ENCODE peak calls at places on chromosomes 16 and 17, in five cellular contexts. B, V, G, U and Q are unnamed samples.

GRCh38 chr17:8741771-8742170 is 2.9 kb downstream of the CCDC42 start:
- DNase-seq in G (no peak), B (no peak), V (no peak), U (no peak), Q (no peak)

GRCh38 chr16:24681793-24682192 is 47.7 kb upstream of the TNRC6A start:
- DNase-seq in B (no peak), U (no peak), V (no peak), G (no peak), Q (peak; percentile 25)

GRCh38 chr16:49622084-49622390 is 233.9 kb downstream of the ZNF423 start:
- DNase-seq in G (no peak), B (no peak), V (no peak), U (no peak), Q (no peak)

GRCh38 chr17:34442387-34443111 is 79.5 kb upstream of the CCL1 start:
- DNase-seq in V (no peak), B (no peak), U (no peak), G (no peak), Q (no peak)

GRCh38 chr16:49834496-49835009 is 21.4 kb downstream of the ZNF423 start:
- DNase-seq in G (peak; percentile 79), V (no peak), U (no peak), B (peak; percentile 87), Q (no peak)

GRCh38 chr17:73393962-73394361 is 82.2 kb upstream of the CDC42EP4 start:
- DNase-seq in V (no peak), G (peak; percentile 45), U (no peak), B (peak; percentile 29), Q (no peak)

GRCh38 chr16:55470533-55471371 is 8.2 kb upstream of the MMP2 start:
- DNase-seq in B (no peak), G (no peak), U (no peak), V (no peak), Q (peak; percentile 86)

GRCh38 chr16:23683487-23683886 is 4.8 kb downstream of the PLK1 start:
- DNase-seq in G (no peak), B (no peak), U (no peak), V (no peak), Q (no peak)

GRCh38 chr16:86461037-86461436 is 49.3 kb upstream of the FOXF1 start:
- DNase-seq in B (no peak), G (no peak), U (no peak), V (no peak), Q (no peak)

GRCh38 chr16:30473231-30474061 is 904 bp downstream of the ITGAL start:
- DNase-seq in G (no peak), U (no peak), B (no peak), V (no peak), Q (no peak)

GRCh38 chr17:75832652-75833400 is 11.4 kb downstream of the UNC13D start:
- DNase-seq in G (peak; percentile 85), B (no peak), V (no peak), U (no peak), Q (no peak)

GRCh38 chr16:59067207-59067606 is 333.1 kb upstream of the GOT2 start:
- DNase-seq in U (no peak), V (no peak), G (no peak), B (no peak), Q (no peak)

GRCh38 chr16:70804153-70804728 is 3.3 kb upstream of the VAC14 start:
- DNase-seq in G (no peak), B (no peak), V (peak; percentile 92), U (no peak), Q (no peak)

GRCh38 chr17:76547642-76548202 is 7.9 kb downstream of the PRCD start:
- DNase-seq in V (no peak), G (no peak), B (no peak), U (no peak), Q (no peak)

GRCh38 chr16:81940781-81941560 is 70.3 kb downstream of the SDR42E1 start:
- DNase-seq in V (peak; percentile 82), B (peak; percentile 50), G (peak; percentile 52), U (no peak), Q (peak; percentile 64)

GRCh38 chr16:70730944-70731343 is 45.1 kb upstream of the MTSS2 start:
- DNase-seq in B (no peak), U (no peak), G (no peak), V (no peak), Q (no peak)

GRCh38 chr16:83806036-83806435 is 1.7 kb upstream of the HSBP1 start:
- DNase-seq in V (no peak), G (no peak), U (no peak), B (no peak), Q (no peak)

GRCh38 chr16:24977673-24978065 is 37.5 kb downstream of the ARHGAP17 start:
- DNase-seq in B (no peak), U (no peak), G (peak; percentile 38), V (peak; percentile 73), Q (no peak)

GRCh38 chr16:4315185-4316102 is at the start of gene GLIS2:
- DNase-seq in U (peak; percentile 39), V (peak; percentile 73), G (peak; percentile 89), B (peak; percentile 95), Q (no peak)

GRCh38 chr16:2692948-2693651 is 10.8 kb downstream of the KCTD5 start:
- DNase-seq in U (no peak), G (peak; percentile 63), V (peak; percentile 65), B (no peak), Q (no peak)

GRCh38 chr17:81303385-81303784 is 8.3 kb upstream of the SLC38A10 start:
- DNase-seq in U (no peak), G (no peak), B (no peak), V (no peak), Q (no peak)

GRCh38 chr17:80860101-80860671 is 131.5 kb upstream of the CHMP6 start:
- DNase-seq in U (no peak), G (no peak), B (no peak), V (no peak), Q (no peak)

GRCh38 chr17:66570353-66571195 is 264.3 kb upstream of the CACNG5 start:
- DNase-seq in G (no peak), U (no peak), B (no peak), V (no peak), Q (peak; percentile 61)

GRCh38 chr16:85518398-85519049 is 94.6 kb upstream of the GSE1 start:
- DNase-seq in B (no peak), U (no peak), G (no peak), V (no peak), Q (no peak)

GRCh38 chr17:73924488-73925186 is 278.8 kb upstream of the RPL38 start:
- DNase-seq in B (no peak), G (no peak), U (no peak), V (no peak), Q (no peak)

GRCh38 chr16:7316266-7316888 is 16.3 kb upstream of the RBFOX1 start:
- DNase-seq in B (peak; percentile 8), U (no peak), V (no peak), G (no peak), Q (no peak)

DNA sequence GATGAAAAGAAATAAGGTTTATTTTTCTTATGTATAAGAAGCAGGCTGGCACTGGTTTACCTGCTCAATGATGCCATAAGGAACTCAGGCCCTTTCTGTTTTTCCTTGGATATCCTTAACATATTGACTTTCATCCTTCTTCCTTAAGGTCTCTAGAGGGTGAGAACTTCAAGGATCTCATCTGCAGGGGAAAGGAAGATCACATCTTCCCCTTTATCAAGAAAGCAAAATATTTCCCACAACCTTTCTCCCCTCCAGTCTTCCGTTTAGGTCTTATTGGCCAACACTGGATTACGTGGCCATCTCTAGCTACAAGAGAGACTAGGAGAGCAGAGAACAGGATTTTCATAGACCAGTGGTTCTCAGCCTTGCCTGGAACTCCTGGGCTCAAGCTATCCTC is 4.2 kb upstream of the TBX4 start:
- DNase-seq in G (no peak), B (no peak), V (no peak), U (no peak), Q (no peak)
- H3K27ac ChIP-seq in G (no peak overlapping the region), B (no peak overlapping the region), V (no peak overlapping the region), U (no peak overlapping the region), Q (no peak overlapping the region)

GRCh38 chr17:4740025-4740351 is 260 bp upstream of the CXCL16 start:
- DNase-seq in G (no peak), B (no peak), U (no peak), V (no peak), Q (no peak)
- TF ChIP-seq EZH2 in G (no peak), B (no peak), U (no peak), V (no peak), Q (no peak)

DNA sequence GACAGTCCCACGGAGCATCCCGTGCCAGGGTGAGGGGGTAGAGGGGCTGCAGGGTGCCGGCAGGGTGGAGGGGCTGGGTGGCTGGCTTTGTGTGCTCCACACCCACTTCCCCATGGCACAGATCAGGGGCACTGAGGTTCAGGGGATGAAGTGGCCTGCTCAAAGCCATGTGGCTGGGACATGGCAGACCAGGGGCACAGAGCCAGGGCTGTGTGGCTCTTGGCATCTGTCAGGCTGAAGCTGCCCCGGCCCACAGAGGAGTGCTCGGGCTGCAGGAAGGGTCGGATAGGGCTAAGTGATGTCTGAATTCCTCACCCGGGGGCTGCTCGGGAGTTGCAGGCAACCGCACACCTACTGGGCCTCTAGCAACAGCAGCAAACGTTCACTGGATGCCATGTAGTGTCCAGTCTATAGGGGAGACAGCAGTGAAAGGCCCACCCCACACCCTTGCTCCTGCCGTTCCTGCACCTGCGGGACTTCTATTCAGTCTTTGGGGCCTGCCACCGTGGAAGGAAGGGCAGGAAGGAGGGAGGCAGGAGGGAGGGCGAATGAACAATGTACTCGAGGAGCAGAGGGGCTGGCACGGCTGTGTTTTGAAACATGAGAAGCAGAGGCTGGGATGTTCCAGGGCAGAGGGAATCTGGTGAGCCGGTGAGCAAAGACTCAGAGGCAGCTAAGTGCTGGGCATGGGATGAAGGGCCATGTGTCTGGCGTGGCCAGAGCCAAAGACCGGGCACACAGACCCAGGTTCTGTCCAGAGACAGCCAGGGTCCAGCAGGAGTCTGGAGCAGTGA is 15.1 kb downstream of the SLC5A10 start:
- DNase-seq in V (no peak), G (peak; percentile 68), B (peak; percentile 51), U (no peak), Q (no peak)
- H3K27ac ChIP-seq in V (no peak overlapping the region), G (peak overlapping the region; percentile 66), B (peak overlapping the region; percentile 66), U (no peak overlapping the region), Q (peak overlapping the region; percentile 37)

GRCh38 chr16:68563631-68564366 is 24.7 kb downstream of the ZFP90 start:
- DNase-seq in B (no peak), V (no peak), G (peak; percentile 9), U (no peak), Q (no peak)
- TF ChIP-seq EZH2 in B (no peak), V (no peak), G (no peak), U (no peak), Q (no peak)

GRCh38 chr17:82344175-82344907 is 10.8 kb upstream of the SECTM1 start:
- DNase-seq in B (no peak), V (no peak), U (no peak), G (no peak), Q (no peak)

GRCh38 chr17:82342361-82343079 is 9.0 kb upstream of the SECTM1 start:
- DNase-seq in G (no peak), B (no peak), U (no peak), V (no peak), Q (no peak)

GRCh38 chr17:82345151-82345976 is 11.8 kb upstream of the SECTM1 start:
- DNase-seq in B (no peak), G (no peak), V (no peak), U (no peak), Q (no peak)

GRCh38 chr17:82346342-82347300 is 12.4 kb upstream of the TEX19 start:
- DNase-seq in B (no peak), V (no peak), G (no peak), U (no peak), Q (no peak)

DNA sequence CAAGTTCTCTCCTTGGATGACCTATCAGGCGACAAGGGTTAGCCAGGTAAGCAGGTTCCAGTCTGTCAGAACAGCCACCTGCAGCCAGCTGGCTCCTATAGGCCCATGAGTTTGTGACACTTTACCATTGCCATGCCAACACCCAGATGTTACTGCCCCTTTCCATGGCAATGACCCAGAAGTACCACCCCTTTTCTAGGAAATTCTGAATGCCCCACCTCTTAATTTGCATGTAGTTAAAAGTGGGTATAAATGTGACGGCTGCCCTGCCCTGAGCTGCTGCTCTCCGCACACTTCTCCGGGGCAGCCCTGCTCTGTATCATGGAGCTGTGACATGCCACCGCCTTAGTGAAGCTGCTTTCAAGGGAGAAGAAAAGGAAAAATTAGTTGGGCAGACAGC is 10.0 kb upstream of the SECTM1 start:
- DNase-seq in G (peak; percentile 29), B (no peak), U (no peak), V (no peak), Q (no peak)
- H3K27ac ChIP-seq in G (no peak overlapping the region), B (no peak overlapping the region), U (no peak overlapping the region), V (no peak overlapping the region), Q (no peak overlapping the region)